ENCODE peak calls at places on chromosome 7, in seven cellular contexts. E is AG10803, K is cardiac muscle cell, U is GM12865, L is AG04450, I is uterus, C is transverse colon. S is an unnamed sample.

GRCh38 chr7:41870505-41871138 is 167.7 kb upstream of the INHBA start:
- DNase-seq in E (peak), K (no peak), U (peak), L (no peak), I (no peak), C (no peak), S (no peak)

GRCh38 chr7:93799750-93800357 is 90.7 kb downstream of the TFPI2 start:
- DNase-seq in E (peak), K (peak), U (peak), L (no peak), I (no peak), C (no peak), S (peak)

GRCh38 chr7:147779949-147780348 is 810.6 kb upstream of the C7orf33 start:
- DNase-seq in E (no peak), K (no peak), U (no peak), L (no peak), I (no peak), C (no peak), S (no peak)

GRCh38 chr7:46034056-46034768 is 113.1 kb upstream of the IGFBP3 start:
- DNase-seq in E (peak), K (no peak), U (no peak), L (peak), I (no peak), C (no peak), S (no peak)

GRCh38 chr7:109879429-109879828 is 1211.5 kb upstream of the LRRN3 start:
- DNase-seq in E (no peak), K (no peak), U (no peak), L (no peak), I (no peak), C (no peak), S (no peak)

GRCh38 chr7:105493928-105494325 is 28.1 kb downstream of the PUS7 start:
- DNase-seq in E (peak), K (no peak), U (no peak), L (peak), I (no peak), C (no peak), S (peak)

GRCh38 chr7:17131060-17131345 is 167.4 kb upstream of the AHR start:
- DNase-seq in E (no peak), K (peak), U (no peak), L (no peak), I (no peak), C (no peak), S (no peak)

GRCh38 chr7:47069385-47070076 is 512.4 kb downstream of the TNS3 start:
- DNase-seq in E (peak), K (no peak), U (no peak), L (no peak), I (no peak), C (no peak), S (no peak)

GRCh38 chr7:141483044-141483443 is 68.2 kb upstream of the AGK start:
- DNase-seq in E (no peak), K (no peak), U (peak), L (no peak), I (no peak), C (no peak), S (no peak)

GRCh38 chr7:10022957-10023356 is 950.7 kb upstream of the PHF14 start:
- DNase-seq in E (no peak), K (peak), U (no peak), L (no peak), I (no peak), C (no peak), S (no peak)

GRCh38 chr7:18702071-18702829 is 206.7 kb downstream of the HDAC9 start:
- DNase-seq in E (no peak), K (no peak), U (no peak), L (no peak), I (no peak), C (no peak), S (no peak)

GRCh38 chr7:137508437-137509175 is 165.1 kb upstream of the PTN start:
- DNase-seq in E (peak), K (no peak), U (no peak), L (peak), I (no peak), C (no peak), S (peak)

GRCh38 chr7:26305869-26306665 is 14.4 kb downstream of the SNX10 start:
- DNase-seq in E (no peak), K (no peak), U (no peak), L (no peak), I (no peak), C (no peak), S (no peak)

GRCh38 chr7:132066776-132067175 is 509.5 kb downstream of the PLXNA4 start:
- DNase-seq in E (peak), K (no peak), U (no peak), L (no peak), I (peak), C (peak), S (peak)

GRCh38 chr7:142908921-142909870 is 23.7 kb upstream of the TRPV6 start:
- DNase-seq in E (peak), K (peak), U (peak), L (no peak), I (no peak), C (no peak), S (no peak)

GRCh38 chr7:117673367-117673766 is 193.5 kb downstream of the CFTR start:
- DNase-seq in E (no peak), K (peak), U (no peak), L (no peak), I (no peak), C (peak), S (no peak)

GRCh38 chr7:102262536-102262935 is 24.1 kb upstream of the SH2B2 start:
- DNase-seq in E (no peak), K (no peak), U (no peak), L (no peak), I (no peak), C (no peak), S (no peak)

GRCh38 chr7:105885386-105886111 is 9.2 kb upstream of the ATXN7L1 start:
- DNase-seq in E (peak), K (peak), U (no peak), L (no peak), I (no peak), C (peak), S (no peak)

GRCh38 chr7:115346685-115347084 is 424.8 kb downstream of the MDFIC start:
- DNase-seq in E (peak), K (no peak), U (no peak), L (no peak), I (no peak), C (no peak), S (no peak)

GRCh38 chr7:128172151-128172550 is 68.9 kb upstream of the LEP start:
- DNase-seq in E (no peak), K (no peak), U (no peak), L (no peak), I (no peak), C (no peak), S (no peak)

GRCh38 chr7:112566392-112567324 is 85.9 kb downstream of the LSMEM1 start:
- DNase-seq in E (no peak), K (no peak), U (no peak), L (no peak), I (no peak), C (peak), S (no peak)

GRCh38 chr7:101858437-101859385 is 41.3 kb downstream of the CUX1 start:
- DNase-seq in E (no peak), K (no peak), U (no peak), L (no peak), I (no peak), C (no peak), S (no peak)

GRCh38 chr7:7919449-7919945 is 49.1 kb upstream of the GLCCI1 start:
- DNase-seq in E (no peak), K (no peak), U (peak), L (no peak), I (no peak), C (no peak), S (no peak)

GRCh38 chr7:143882020-143882610 is 19.9 kb downstream of the TCAF1 start:
- DNase-seq in E (peak), K (peak), U (no peak), L (no peak), I (peak), C (peak), S (peak)

GRCh38 chr7:29620531-29620930 is 56.9 kb downstream of the PRR15 start:
- DNase-seq in E (no peak), K (no peak), U (no peak), L (no peak), I (no peak), C (no peak), S (no peak)

GRCh38 chr7:6284461-6285360 is 12.3 kb upstream of the CYTH3 start:
- DNase-seq in E (no peak), K (no peak), U (no peak), L (no peak), I (no peak), C (no peak), S (no peak)

GRCh38 chr7:143408247-143408685 is 390 bp downstream of the EPHA1 start:
- DNase-seq in E (no peak), K (no peak), U (no peak), L (no peak), I (no peak), C (no peak), S (no peak)

GRCh38 chr7:23247602-23248335 is 1.2 kb downstream of the GPNMB start:
- DNase-seq in E (peak), K (no peak), U (peak), L (no peak), I (peak), C (peak), S (no peak)

GRCh38 chr7:82705831-82706230 is 262.3 kb upstream of the CACNA2D1 start:
- DNase-seq in E (no peak), K (no peak), U (no peak), L (no peak), I (no peak), C (no peak), S (no peak)

DNA sequence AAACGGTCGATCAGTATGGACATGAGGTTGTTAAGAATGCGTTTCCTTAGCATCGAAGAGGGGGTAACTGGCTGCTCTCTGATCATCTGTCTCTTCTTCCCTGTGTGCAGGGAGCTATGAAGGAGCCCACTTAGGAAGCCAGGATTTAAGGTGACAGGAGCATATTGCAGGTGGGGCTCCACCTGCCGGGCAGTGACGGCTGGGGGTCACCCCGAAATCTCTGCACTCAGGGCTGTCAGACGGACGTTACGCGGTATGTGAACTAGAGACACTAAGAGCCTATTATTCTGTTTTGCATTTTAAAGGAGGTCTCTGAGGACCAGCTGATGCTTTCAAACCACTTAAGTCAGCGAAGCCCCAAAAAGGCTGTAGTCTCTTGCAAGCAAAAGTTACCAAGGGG is 64.4 kb downstream of the CARD11 start:
- DNase-seq in E (no peak), K (no peak), U (peak), L (no peak), I (no peak), C (no peak), S (no peak)
- TF ChIP-seq CTCF in E (no peak), K (no peak), U (peak), L (no peak), I (no peak), C (no peak), S (no peak)

GRCh38 chr7:130566168-130566897 is 74.4 kb downstream of the MEST start:
- DNase-seq in E (no peak), K (no peak), U (peak), L (no peak), I (no peak), C (no peak), S (no peak)
- H3K4me3 ChIP-seq in E (no peak), K (no peak), U (no peak), L (no peak), I (no peak), C (no peak), S (no peak)

DNA sequence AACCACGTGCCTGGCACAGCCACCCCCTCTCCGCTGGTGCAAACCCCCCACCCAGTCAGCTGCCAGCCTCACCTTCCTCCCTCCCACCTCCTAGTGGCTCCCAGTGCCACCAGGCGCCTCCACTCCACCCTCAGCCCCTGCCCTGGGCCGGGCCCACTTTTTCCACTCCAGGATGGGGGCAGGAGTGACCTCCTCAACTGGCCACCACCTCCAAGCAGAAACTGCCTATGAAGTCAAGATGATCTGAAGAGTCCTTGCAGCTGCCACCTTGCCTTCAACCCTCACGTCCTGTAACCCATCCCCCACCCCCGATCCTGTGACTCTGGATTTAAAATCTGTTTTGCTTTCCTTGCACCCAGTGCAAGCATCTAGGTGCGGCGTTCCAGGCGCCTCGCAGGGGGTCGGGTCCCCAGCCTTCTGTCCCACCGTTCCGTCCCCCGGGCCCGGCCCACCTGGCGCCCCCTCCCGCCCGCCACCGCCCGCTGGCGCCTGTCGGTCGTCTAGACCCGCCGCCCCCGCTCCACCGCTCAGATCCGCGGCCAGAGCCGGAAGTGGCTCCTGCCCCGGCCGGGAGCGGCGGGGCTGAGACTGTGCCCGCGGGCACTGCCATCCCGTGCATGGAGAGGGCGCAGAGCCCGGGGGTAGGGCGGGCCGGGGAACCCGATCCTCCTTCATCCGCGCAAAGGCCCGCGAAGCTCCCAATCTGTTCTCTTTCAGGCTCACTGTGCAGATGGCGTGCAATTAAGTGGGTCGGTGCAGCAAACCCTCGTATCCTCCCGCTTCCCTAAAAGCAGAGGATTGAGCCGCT is 51.2 kb upstream of the GTF2I start:
- DNase-seq in E (no peak), K (peak), U (peak), L (no peak), I (no peak), C (peak), S (no peak)
- TF ChIP-seq CTCF in E (no peak), K (peak), U (peak), L (no peak), I (no peak), C (peak), S (no peak)

GRCh38 chr7:150323682-150324365 is 479 bp upstream of the ACTR3C start:
- DNase-seq in E (no peak), K (peak), U (peak), L (no peak), I (no peak), C (no peak), S (no peak)

GRCh38 chr7:150325110-150325611 is 1.8 kb upstream of the ACTR3C start:
- DNase-seq in E (peak), K (no peak), U (no peak), L (no peak), I (peak), C (no peak), S (no peak)

GRCh38 chr7:150325901-150326300 is 2.6 kb upstream of the ACTR3C start:
- DNase-seq in E (no peak), K (no peak), U (no peak), L (no peak), I (no peak), C (no peak), S (no peak)

GRCh38 chr7:150322833-150323681 is at the start of the genes ACTR3C and LRRC61:
- DNase-seq in E (no peak), K (peak), U (peak), L (no peak), I (peak), C (peak), S (no peak)

DNA sequence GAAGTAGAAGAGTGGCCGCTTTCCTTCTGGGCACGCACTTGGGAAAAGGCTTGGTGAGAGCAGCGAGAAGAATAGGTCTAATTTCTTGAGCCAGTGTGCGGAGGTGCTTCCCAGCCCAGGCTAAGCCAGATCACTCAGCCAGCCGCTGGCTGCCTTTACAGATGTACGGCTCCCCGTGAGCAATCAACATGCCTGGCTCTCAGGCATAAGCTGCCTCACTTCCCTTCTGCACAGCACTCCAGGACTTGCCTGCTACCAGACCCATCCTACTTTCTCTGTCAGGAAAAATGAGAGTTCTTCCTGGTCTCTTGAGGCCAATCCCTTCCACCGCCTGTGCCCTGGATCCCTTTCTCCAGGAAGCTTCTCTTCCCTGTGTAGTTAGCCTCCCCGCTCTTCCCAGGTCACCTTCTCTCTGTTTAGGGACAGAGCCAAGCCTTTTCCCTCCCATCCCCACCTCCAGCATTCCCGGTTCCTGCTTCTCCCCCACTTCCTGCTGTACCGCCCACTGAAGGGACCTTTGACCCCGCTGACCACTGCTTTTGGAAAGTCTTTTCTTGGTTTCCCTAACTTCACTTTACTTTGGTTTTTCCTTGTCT is 1.1 kb upstream of the ACTR3C start:
- DNase-seq in E (no peak), K (peak), U (no peak), L (no peak), I (no peak), C (no peak), S (no peak)
- H3K4me3 ChIP-seq in E (no peak), K (peak), U (peak), L (no peak), I (peak), C (peak), S (no peak)

DNA sequence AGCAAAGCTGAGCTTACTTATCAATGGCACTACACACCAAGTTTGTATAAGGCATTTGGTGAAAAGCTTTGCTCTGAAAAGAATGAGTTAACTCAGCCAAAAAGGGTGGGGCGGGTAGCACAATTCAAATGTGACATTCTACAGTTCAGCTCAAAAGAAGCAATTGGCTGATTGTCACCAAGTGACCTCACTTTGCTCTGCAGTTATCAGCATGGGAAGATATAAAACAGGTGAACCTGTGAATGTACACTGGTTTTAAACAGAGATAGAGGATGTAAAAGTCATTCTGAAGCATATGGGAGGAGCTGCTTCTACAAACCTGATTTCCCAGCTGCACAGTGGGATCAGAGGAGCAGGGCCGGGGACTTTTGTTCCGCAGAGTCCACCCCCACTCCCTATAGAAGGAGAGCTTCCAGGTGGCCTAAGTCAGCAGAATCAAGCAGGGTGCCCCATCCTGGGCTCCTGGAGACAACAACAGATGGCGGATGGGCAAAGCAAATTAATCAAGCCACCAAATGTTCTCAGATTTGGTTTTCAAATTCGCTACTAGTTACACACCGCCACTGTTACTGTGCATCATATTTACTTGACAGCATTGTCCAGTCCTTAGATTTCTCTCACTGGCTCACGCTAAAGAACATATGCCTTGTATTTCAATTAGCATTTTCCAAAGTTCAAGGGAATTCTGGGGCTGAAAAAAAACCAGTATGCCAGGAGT is 27.5 kb upstream of the NPVF start:
- DNase-seq in E (no peak), K (no peak), U (no peak), L (no peak), I (no peak), C (peak), S (no peak)
- TF ChIP-seq CTCF in E (no peak), K (no peak), U (no peak), L (no peak), I (no peak), C (no peak), S (no peak)

DNA sequence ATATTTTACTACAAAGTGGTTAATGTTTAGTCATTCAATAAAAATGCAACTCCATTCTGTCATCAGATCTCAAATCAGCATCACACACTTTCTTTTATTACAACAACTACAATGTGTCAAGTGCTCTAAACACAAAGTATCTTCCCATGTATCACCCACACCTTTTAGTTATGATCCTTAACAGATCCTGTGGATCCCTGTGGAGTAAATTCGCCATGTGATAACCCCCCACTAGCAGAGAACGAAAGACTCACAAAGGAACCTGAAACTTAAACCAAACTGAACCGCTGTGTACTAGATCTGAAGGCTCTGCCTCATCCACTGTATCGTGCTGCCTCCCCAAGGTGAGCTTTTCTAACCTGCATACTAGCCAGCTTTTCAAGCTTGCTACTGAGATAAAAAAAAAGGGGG is 1.8 kb downstream of the DPY19L1 start:
- DNase-seq in E (peak), K (peak), U (peak), L (no peak), I (no peak), C (peak), S (peak)
- H3K4me3 ChIP-seq in E (peak), K (peak), U (no peak), L (peak), I (no peak), C (no peak), S (peak)

S was measured in astrocyte of the cerebellum.